ENCODE peak calls at places on chromosomes 2 and 18, in four cellular contexts. One of them, this sample, is unnamed.

GRCh38 chr2:56184500-56184996 is 758 bp downstream of the CCDC85A start:
- DNase-seq in RWPE2: peak
- DNase-seq in lung: peak
- DNase-seq in mammary epithelial cell: peak
- DNase-seq in this sample: no peak

GRCh38 chr2:223619486-223620129 is 17.4 kb upstream of the SCG2 start:
- DNase-seq in RWPE2: no peak
- DNase-seq in lung: no peak
- DNase-seq in mammary epithelial cell: no peak
- DNase-seq in this sample: no peak

GRCh38 chr2:211408485-211408884 is 852.1 kb downstream of the CPS1 start:
- DNase-seq in RWPE2: no peak
- DNase-seq in lung: peak
- DNase-seq in mammary epithelial cell: peak
- DNase-seq in this sample: no peak

GRCh38 chr2:222568866-222569265 is 87.0 kb downstream of the FARSB start:
- DNase-seq in RWPE2: no peak
- DNase-seq in lung: no peak
- DNase-seq in mammary epithelial cell: no peak
- DNase-seq in this sample: no peak

GRCh38 chr2:54227798-54228197 is 28.2 kb downstream of the TSPYL6 start:
- DNase-seq in lung: no peak
- DNase-seq in RWPE2: no peak
- DNase-seq in mammary epithelial cell: peak
- DNase-seq in this sample: no peak

GRCh38 chr2:163856941-163857340 is 121.1 kb upstream of the FIGN start:
- DNase-seq in lung: no peak
- DNase-seq in mammary epithelial cell: no peak
- DNase-seq in RWPE2: no peak
- DNase-seq in this sample: no peak

GRCh38 chr2:28155627-28156026 is 237.0 kb upstream of the FOSL2 start:
- DNase-seq in lung: no peak
- DNase-seq in mammary epithelial cell: no peak
- DNase-seq in RWPE2: no peak
- DNase-seq in this sample: no peak

GRCh38 chr2:179936654-179937053 is 70.4 kb downstream of the CWC22 start:
- DNase-seq in RWPE2: no peak
- DNase-seq in mammary epithelial cell: peak
- DNase-seq in lung: no peak
- DNase-seq in this sample: no peak

DNA sequence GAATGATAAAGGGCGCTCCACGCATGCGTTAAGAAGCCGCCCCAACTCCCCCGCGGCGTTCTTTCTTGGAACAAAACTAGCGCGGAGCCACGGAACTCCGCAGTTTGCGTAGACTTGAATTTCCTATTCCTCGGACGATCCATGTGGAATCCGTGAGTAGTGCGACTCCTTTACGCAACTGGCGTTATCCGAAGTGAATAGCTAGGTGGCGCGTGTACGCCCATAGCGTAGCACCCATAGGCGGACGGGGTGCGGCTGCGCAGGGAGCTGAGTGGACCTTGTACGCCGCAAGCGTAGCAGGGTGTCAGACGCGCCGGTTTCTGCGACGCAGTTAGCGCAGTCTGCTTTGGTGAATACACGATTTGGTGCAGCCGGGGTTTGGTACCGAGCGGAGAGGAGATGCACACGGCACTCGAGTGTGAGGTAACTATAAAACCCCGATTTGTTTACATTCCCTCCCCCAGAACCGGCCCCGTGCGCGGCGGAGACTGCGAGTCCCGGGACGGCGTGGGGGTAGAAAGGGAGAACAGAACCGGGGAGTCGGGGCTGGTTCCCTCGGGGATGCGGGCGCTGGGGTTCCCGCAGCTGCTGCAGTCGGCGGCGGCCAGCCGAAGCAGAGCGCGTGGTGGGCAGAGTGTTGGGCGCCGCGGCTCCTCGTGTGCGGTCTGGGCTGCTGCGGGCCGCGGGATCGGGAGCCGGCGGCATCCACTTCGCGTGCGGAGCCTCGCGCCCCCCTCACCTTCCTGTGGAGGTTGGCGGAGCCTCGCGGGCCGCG is at the start of gene SLC39A10:
- DNase-seq in RWPE2: peak
- DNase-seq in lung: peak
- DNase-seq in mammary epithelial cell: peak
- DNase-seq in this sample: peak
- TF ChIP-seq CTCF in RWPE2: no peak
- TF ChIP-seq CTCF in lung: peak
- TF ChIP-seq CTCF in mammary epithelial cell: no peak
- TF ChIP-seq CTCF in this sample: no peak

DNA sequence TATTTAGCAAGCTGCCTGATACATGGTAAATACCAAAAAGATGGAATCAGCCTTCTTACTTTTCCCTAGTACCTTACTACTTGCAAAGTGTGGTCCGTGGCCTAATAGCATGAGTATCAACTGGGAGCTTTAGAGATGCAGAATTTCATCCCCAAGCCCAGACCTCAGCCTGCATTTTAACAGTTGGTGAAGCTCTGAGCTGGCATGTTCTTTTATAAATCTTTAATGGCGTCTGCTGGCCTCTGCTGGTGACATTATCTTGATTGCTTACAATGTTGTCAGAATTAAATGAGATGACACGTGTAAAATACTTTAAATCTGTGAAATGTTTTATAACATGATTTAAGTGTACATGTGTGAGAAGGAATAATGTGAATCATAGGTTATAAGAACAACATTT is 115.1 kb upstream of the NOSTRIN start:
- DNase-seq in RWPE2: no peak
- DNase-seq in mammary epithelial cell: no peak
- DNase-seq in lung: no peak
- DNase-seq in this sample: no peak
- TF ChIP-seq CTCF in RWPE2: peak
- TF ChIP-seq CTCF in mammary epithelial cell: peak
- TF ChIP-seq CTCF in lung: peak
- TF ChIP-seq CTCF in this sample: peak

GRCh38 chr2:156512451-156512850 is 76.3 kb downstream of the GPD2 start:
- DNase-seq in lung: no peak
- DNase-seq in mammary epithelial cell: no peak
- DNase-seq in RWPE2: no peak
- DNase-seq in this sample: no peak
- TF ChIP-seq CTCF in lung: no peak
- TF ChIP-seq CTCF in mammary epithelial cell: no peak
- TF ChIP-seq CTCF in RWPE2: no peak
- TF ChIP-seq CTCF in this sample: no peak

GRCh38 chr2:239960929-239961661 is 64.0 kb downstream of the NDUFA10 start:
- DNase-seq in mammary epithelial cell: no peak
- DNase-seq in RWPE2: peak
- DNase-seq in lung: no peak
- DNase-seq in this sample: no peak
- TF ChIP-seq CTCF in mammary epithelial cell: no peak
- TF ChIP-seq CTCF in RWPE2: no peak
- TF ChIP-seq CTCF in lung: no peak
- TF ChIP-seq CTCF in this sample: no peak

GRCh38 chr2:237315881-237316225 is 98.1 kb downstream of the COL6A3 start:
- DNase-seq in RWPE2: no peak
- DNase-seq in mammary epithelial cell: no peak
- DNase-seq in lung: no peak
- DNase-seq in this sample: no peak

GRCh38 chr2:237316339-237316738 is 97.6 kb downstream of the COL6A3 start:
- DNase-seq in mammary epithelial cell: no peak
- DNase-seq in RWPE2: no peak
- DNase-seq in lung: no peak
- DNase-seq in this sample: no peak

GRCh38 chr2:237314198-237314597 is 99.8 kb downstream of the COL6A3 start:
- DNase-seq in mammary epithelial cell: no peak
- DNase-seq in lung: no peak
- DNase-seq in RWPE2: no peak
- DNase-seq in this sample: no peak

GRCh38 chr2:237312021-237312755 is 101.8 kb downstream of the COL6A3 start:
- DNase-seq in RWPE2: no peak
- DNase-seq in lung: no peak
- DNase-seq in mammary epithelial cell: no peak
- DNase-seq in this sample: no peak

DNA sequence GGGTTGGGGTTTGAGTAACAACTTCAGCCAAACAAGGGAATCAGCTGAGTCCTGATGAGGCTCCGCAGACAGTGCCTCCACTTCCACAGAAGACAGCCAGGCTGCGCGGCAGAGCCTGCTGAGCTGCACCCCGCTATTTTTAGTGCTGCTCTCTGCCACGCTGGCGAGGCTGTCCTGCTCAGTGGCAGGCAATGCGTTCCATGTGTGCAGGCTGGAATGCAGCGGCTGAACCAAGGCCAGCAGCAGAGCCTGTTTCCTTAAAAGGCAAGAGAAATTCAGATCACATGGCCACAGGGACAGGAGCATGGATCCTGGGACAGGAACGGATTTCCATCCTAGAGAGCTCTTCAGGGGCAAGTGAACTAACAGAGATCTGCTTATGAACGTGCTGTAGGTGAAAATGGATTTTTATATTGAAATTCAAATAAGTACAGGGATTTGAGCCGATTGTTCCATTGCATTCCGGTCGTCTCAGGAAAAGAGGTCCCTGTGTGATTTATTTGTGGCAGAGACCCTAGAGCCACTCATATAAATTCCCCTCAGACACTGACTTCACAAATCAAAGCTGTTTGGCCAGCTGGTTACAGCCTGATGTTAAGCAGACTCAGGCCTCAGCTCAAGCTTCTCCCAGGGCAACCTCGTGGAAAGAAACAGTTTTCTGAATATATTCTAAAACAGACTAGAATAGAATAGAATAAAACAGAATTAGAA is 98.6 kb downstream of the COL6A3 start:
- DNase-seq in mammary epithelial cell: no peak
- DNase-seq in lung: peak
- DNase-seq in RWPE2: no peak
- DNase-seq in this sample: no peak
- TF ChIP-seq CTCF in mammary epithelial cell: no peak
- TF ChIP-seq CTCF in lung: no peak
- TF ChIP-seq CTCF in RWPE2: no peak
- TF ChIP-seq CTCF in this sample: no peak

GRCh38 chr2:67322361-67323001 is 74.7 kb upstream of the ETAA1 start:
- DNase-seq in RWPE2: peak
- DNase-seq in lung: peak
- DNase-seq in mammary epithelial cell: peak
- DNase-seq in this sample: no peak
- TF ChIP-seq CTCF in RWPE2: peak
- TF ChIP-seq CTCF in lung: no peak
- TF ChIP-seq CTCF in mammary epithelial cell: peak
- TF ChIP-seq CTCF in this sample: no peak

DNA sequence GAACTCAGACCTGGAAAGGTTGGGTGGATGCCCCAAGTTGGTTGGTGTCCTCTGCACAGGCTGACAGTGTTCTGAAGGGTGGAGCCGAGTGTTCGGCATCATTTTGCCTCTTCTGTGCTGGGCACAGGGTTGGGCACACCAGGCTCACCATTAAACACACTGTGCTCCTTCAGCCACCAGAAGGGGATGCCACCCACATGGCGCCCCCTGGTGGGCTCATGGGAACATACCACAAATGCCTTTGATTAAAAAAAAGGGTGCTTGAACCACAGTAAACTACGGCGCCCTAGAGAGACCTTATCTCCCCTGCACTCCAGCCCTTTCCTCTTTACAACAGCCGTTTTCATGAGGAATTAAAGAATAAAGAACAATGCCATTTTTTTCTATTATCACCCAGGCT is 89.4 kb downstream of the CELF4 start:
- DNase-seq in RWPE2: no peak
- DNase-seq in mammary epithelial cell: peak
- DNase-seq in lung: no peak
- DNase-seq in this sample: no peak
- TF ChIP-seq CTCF in RWPE2: peak
- TF ChIP-seq CTCF in mammary epithelial cell: peak
- TF ChIP-seq CTCF in lung: no peak
- TF ChIP-seq CTCF in this sample: no peak

DNA sequence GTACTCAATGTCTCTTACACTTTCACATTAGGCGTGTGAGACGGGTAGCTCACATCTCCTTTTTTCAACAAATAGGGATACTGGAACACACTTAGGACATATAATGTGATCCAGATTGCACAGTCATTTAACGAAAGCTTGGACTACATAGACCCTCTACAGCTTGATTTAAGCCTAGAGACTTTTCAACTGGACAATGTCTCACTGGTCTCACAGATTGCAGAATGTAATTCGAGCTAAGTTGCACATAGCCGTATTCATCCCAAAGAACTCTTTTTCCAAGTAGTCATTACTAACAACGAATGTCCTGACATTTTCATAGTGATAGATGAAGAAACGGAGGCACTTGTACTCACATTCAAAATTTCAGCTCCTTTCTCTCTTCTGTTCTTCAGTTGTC is 612.1 kb downstream of the ZEB2 start:
- DNase-seq in lung: no peak
- DNase-seq in mammary epithelial cell: no peak
- DNase-seq in RWPE2: no peak
- DNase-seq in this sample: no peak
- TF ChIP-seq CTCF in lung: no peak
- TF ChIP-seq CTCF in mammary epithelial cell: no peak
- TF ChIP-seq CTCF in RWPE2: no peak
- TF ChIP-seq CTCF in this sample: no peak